ENCODE peak calls at places on chromosomes 2 and 18, in four cellular contexts. E, Y, R and K are unnamed samples.

GRCh38 chr2:176407711-176408110 is 138.5 kb downstream of the MTX2 start:
- DNase-seq in E (no peak), Y (no peak), R (no peak), K (no peak)

GRCh38 chr2:9385841-9386240 is 37.5 kb downstream of the ITGB1BP1 start:
- DNase-seq in E (no peak), Y (no peak), R (no peak), K (no peak)

GRCh38 chr18:22446325-22446724 is 28.6 kb upstream of the CTAGE1 start:
- DNase-seq in E (no peak), Y (no peak), R (no peak), K (no peak)

GRCh38 chr2:202109737-202110184 is 36.7 kb downstream of the KIAA2012 start:
- DNase-seq in E (no peak), Y (no peak), R (no peak), K (no peak)

GRCh38 chr2:203567786-203568185 is 32.7 kb upstream of the RAPH1 start:
- DNase-seq in E (no peak), Y (no peak), R (no peak), K (no peak)

GRCh38 chr2:128602699-128603101 is 284.0 kb upstream of the HS6ST1 start:
- DNase-seq in E (no peak), Y (no peak), R (no peak), K (no peak)

GRCh38 chr2:219454217-219454616 is 19.6 kb downstream of the SPEG start:
- DNase-seq in E (no peak), Y (no peak), R (no peak), K (no peak)

GRCh38 chr18:7871560-7872456 is 304.7 kb downstream of the PTPRM start:
- DNase-seq in E (no peak), Y (no peak), R (no peak), K (no peak)

GRCh38 chr2:215835641-215836040 is 177.7 kb downstream of the MREG start:
- DNase-seq in E (no peak), Y (no peak), R (no peak), K (no peak)

GRCh38 chr2:215521031-215521430 is 85.2 kb upstream of the FN1 start:
- DNase-seq in E (no peak), Y (no peak), R (no peak), K (no peak)

GRCh38 chr2:222398446-222398885 is 25.9 kb upstream of the SGPP2 start:
- DNase-seq in E (no peak), Y (no peak), R (no peak), K (no peak)

GRCh38 chr2:162053808-162054155 is 20.2 kb downstream of the DPP4 start:
- DNase-seq in E (no peak), Y (no peak), R (no peak), K (no peak)

DNA sequence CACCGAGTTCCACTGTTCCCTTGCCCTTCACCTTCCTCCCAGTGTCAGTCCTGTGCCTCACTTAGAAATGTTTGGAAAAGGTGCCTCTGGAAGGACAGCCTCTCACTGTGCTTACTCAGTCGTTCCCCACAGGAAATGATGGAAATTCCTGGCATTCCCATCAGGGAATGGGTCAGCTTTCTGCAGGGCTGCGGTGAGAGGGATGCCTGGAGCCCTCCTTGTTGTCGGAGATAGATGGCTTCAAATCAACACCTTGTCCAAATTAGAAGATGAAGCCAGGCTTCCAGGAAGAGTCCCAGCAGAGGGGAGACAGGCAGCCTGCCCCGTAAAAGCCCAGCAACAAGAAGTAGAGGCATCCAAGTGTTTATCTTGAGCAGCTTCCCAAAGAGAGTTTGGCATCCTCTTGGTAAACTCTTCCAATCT is 25.3 kb downstream of the COLEC12 start:
- DNase-seq in E (no peak), Y (no peak), R (no peak), K (no peak)
- TF ChIP-seq SPI1 in E (no peak), Y (no peak), R (no peak), K (no peak)

GRCh38 chr2:212173771-212174510 is 364.7 kb downstream of the ERBB4 start:
- DNase-seq in E (no peak), Y (no peak), R (no peak), K (no peak)

GRCh38 chr2:212176151-212176550 is 362.5 kb downstream of the ERBB4 start:
- DNase-seq in E (no peak), Y (no peak), R (no peak), K (no peak)

GRCh38 chr2:212180684-212181083 is 357.9 kb downstream of the ERBB4 start:
- DNase-seq in E (no peak), Y (no peak), R (no peak), K (no peak)

GRCh38 chr2:212181646-212182045 is 357.0 kb downstream of the ERBB4 start:
- DNase-seq in E (no peak), Y (no peak), R (no peak), K (no peak)

DNA sequence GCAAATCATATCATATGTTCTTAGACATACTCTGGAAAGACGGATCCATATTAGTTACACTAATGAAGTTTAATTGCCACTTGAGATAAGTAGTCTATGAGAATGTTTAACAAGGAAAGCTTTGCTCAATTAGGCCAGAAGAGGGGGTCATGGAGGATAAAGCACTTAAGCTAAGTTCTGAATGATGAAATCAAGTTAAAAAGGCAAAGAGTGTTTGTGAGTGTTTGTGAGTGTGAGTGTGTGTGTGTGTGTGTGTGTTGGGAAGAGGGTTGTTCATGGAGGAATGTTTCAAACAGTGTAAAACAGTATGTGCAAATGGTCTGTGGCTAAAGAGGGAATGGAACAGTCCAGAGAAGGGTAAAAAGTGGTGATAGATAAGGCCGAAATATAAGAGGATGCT is 360.9 kb downstream of the ERBB4 start:
- DNase-seq in E (no peak), Y (no peak), R (no peak), K (no peak)
- TF ChIP-seq SPI1 in E (no peak), Y (no peak), R (no peak), K (no peak)

DNA sequence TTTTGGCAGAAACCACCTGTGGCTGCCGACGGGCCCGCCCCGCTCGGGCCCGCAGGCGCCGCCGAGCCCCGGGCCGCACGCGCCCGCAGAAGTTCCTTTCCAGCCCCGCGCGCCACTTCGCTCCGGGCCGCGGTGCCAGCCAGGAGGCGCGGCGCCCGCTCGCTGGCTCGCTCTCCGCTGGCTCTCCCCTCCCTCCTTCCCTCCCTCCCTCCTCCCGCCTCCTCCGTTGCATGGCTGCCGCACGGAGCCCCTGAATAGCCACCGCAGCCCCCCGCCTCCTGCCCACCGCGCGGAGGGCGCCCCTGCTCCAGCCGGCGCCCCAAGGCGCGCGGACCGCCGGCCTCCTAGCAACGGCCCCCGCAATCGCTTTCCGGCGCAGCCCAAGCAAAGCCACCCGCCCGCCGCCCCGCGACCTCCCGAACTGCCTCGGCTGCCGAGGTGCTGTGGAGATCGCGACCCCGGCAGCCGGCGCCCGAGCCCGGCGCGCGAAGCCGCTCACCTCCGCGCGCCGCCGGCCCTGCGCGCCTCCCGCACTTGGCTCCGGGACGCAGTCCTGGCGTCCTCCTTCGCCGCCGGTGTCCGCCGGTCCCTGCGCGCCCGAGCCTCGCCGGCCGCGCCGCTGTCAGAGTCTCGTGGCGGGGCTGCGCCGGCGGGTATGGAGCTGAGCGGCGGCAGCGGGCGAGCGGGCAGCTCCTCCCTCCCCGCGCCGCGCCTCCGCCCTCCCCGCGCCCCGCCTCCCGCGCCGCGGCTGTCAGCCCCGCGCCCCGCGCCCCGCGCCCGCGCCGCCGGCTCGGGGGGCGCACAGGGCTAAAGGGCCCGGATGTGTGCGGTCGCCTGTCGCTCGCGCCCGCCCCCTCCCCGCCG is at the start of gene ZBTB7C:
- DNase-seq in E (no peak), Y (peak), R (no peak), K (no peak)
- TF ChIP-seq SPI1 in E (no peak), Y (no peak), R (no peak), K (no peak)

DNA sequence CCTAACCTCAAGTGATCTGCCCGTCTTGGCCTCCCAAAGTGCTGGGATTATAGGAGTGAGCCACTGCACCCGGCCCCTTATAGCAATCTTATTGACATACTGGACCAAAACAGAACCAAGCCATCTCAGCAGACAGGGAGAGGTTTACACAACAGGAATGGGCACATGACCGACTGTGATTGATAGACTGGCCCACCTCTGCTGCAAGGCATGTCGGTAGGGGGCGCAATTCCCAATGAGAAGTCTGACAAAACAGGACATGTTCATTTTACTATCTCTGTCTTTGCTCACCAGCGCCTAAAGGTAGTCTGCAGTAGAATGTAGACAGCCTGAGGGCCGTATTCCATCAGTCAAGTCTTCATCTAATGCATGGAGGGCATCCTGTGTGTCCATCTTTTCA is 2.0 kb downstream of the LYPD6B start:
- DNase-seq in E (no peak), Y (peak), R (no peak), K (no peak)
- TF ChIP-seq SPI1 in E (no peak), Y (no peak), R (no peak), K (no peak)

GRCh38 chr2:1553671-1554295 is 140.5 kb downstream of the TPO start:
- DNase-seq in E (no peak), Y (no peak), R (no peak), K (no peak)
- TF ChIP-seq SPI1 in E (no peak), Y (no peak), R (no peak), K (no peak)

GRCh38 chr2:192023006-192023405 is 171.7 kb downstream of the TMEFF2 start:
- DNase-seq in E (no peak), Y (no peak), R (no peak), K (no peak)

GRCh38 chr2:192026064-192026715 is 168.5 kb downstream of the TMEFF2 start:
- DNase-seq in E (no peak), Y (no peak), R (no peak), K (no peak)

GRCh38 chr2:192026716-192027109 is 168.0 kb downstream of the TMEFF2 start:
- DNase-seq in E (no peak), Y (no peak), R (no peak), K (no peak)

GRCh38 chr2:192029089-192029488 is 165.6 kb downstream of the TMEFF2 start:
- DNase-seq in E (peak), Y (peak), R (no peak), K (no peak)

DNA sequence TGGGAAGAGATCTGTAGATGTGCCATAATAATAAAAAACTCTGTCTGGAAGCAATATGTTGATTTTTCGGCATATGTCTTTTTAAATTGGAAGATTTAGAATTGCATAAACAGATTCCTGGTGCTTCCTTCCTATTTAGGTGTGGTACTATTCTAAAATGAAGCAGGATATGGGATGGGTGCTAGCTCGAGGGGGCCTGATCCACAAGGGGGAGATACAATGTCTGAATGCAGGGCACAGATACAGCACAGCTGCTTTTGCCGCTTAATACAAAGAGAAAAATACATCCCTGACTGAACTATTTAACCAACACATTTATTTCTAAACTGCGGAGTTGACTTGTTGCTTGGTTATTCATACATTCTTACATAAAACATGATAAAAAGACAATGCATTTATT is 169.1 kb downstream of the TMEFF2 start:
- DNase-seq in E (no peak), Y (no peak), R (no peak), K (no peak)
- TF ChIP-seq SPI1 in E (no peak), Y (no peak), R (no peak), K (no peak)